ENCODE peak calls at places on chromosome 7, in nine cellular contexts. One of them, this sample, is unnamed. For H3K4me1, the result is how much of the 10 kb centered on the place peaks cover.

GRCh38 chr7:159114096-159114495 is 30.6 kb downstream of the VIPR2 start:
- DNase-seq in MM.1S: no peak
- DNase-seq in gastrocnemius medialis: no peak
- DNase-seq in hepatocyte: no peak
- DNase-seq in right cardiac atrium: no peak
- DNase-seq in mesendoderm: no peak
- DNase-seq in BE2C: no peak
- DNase-seq in A549: no peak
- DNase-seq in uterus: no peak
- DNase-seq in this sample: no peak

GRCh38 chr7:96075510-96076349 is 246.2 kb downstream of the SLC25A13 start:
- DNase-seq in right cardiac atrium: peak
- DNase-seq in A549: peak
- DNase-seq in mesendoderm: peak
- DNase-seq in MM.1S: peak
- DNase-seq in uterus: peak
- DNase-seq in hepatocyte: peak
- DNase-seq in BE2C: peak
- DNase-seq in gastrocnemius medialis: peak
- DNase-seq in this sample: no peak

GRCh38 chr7:1673581-1674102 is 3.6 kb downstream of the ELFN1 start:
- DNase-seq in right cardiac atrium: peak
- DNase-seq in mesendoderm: no peak
- DNase-seq in BE2C: no peak
- DNase-seq in A549: no peak
- DNase-seq in uterus: peak
- DNase-seq in hepatocyte: no peak
- DNase-seq in gastrocnemius medialis: no peak
- DNase-seq in MM.1S: no peak
- DNase-seq in this sample: no peak

GRCh38 chr7:111232249-111233084 is 141.5 kb downstream of the LRRN3 start:
- DNase-seq in hepatocyte: no peak
- DNase-seq in mesendoderm: peak
- DNase-seq in BE2C: no peak
- DNase-seq in gastrocnemius medialis: no peak
- DNase-seq in right cardiac atrium: no peak
- DNase-seq in MM.1S: no peak
- DNase-seq in uterus: no peak
- DNase-seq in A549: peak
- DNase-seq in this sample: no peak

GRCh38 chr7:33982425-33982786 is 77.1 kb downstream of the BMPER start:
- DNase-seq in MM.1S: no peak
- DNase-seq in hepatocyte: no peak
- DNase-seq in gastrocnemius medialis: no peak
- DNase-seq in mesendoderm: peak
- DNase-seq in right cardiac atrium: no peak
- DNase-seq in uterus: no peak
- DNase-seq in BE2C: no peak
- DNase-seq in A549: peak
- DNase-seq in this sample: peak

GRCh38 chr7:78139335-78139734 is 340.8 kb downstream of the PHTF2 start:
- DNase-seq in hepatocyte: no peak
- DNase-seq in MM.1S: no peak
- DNase-seq in mesendoderm: no peak
- DNase-seq in right cardiac atrium: no peak
- DNase-seq in uterus: no peak
- DNase-seq in gastrocnemius medialis: no peak
- DNase-seq in BE2C: peak
- DNase-seq in A549: no peak
- DNase-seq in this sample: no peak

GRCh38 chr7:150875791-150876190 is 23.5 kb downstream of the AOC1 start:
- DNase-seq in hepatocyte: no peak
- DNase-seq in gastrocnemius medialis: no peak
- DNase-seq in right cardiac atrium: no peak
- DNase-seq in uterus: no peak
- DNase-seq in A549: peak
- DNase-seq in MM.1S: peak
- DNase-seq in BE2C: no peak
- DNase-seq in mesendoderm: no peak
- DNase-seq in this sample: no peak

GRCh38 chr7:105261689-105262088 is 127.0 kb downstream of the SRPK2 start:
- DNase-seq in hepatocyte: no peak
- DNase-seq in gastrocnemius medialis: peak
- DNase-seq in BE2C: no peak
- DNase-seq in mesendoderm: peak
- DNase-seq in uterus: no peak
- DNase-seq in A549: no peak
- DNase-seq in right cardiac atrium: no peak
- DNase-seq in MM.1S: no peak
- DNase-seq in this sample: no peak

GRCh38 chr7:101935521-101936141 is 118.2 kb downstream of the CUX1 start:
- DNase-seq in hepatocyte: no peak
- DNase-seq in MM.1S: no peak
- DNase-seq in A549: no peak
- DNase-seq in gastrocnemius medialis: peak
- DNase-seq in uterus: no peak
- DNase-seq in BE2C: no peak
- DNase-seq in right cardiac atrium: peak
- DNase-seq in mesendoderm: no peak
- DNase-seq in this sample: no peak

GRCh38 chr7:134174797-134175261 is 47.7 kb downstream of the LRGUK start:
- DNase-seq in right cardiac atrium: no peak
- DNase-seq in BE2C: no peak
- DNase-seq in MM.1S: peak
- DNase-seq in hepatocyte: peak
- DNase-seq in mesendoderm: peak
- DNase-seq in gastrocnemius medialis: no peak
- DNase-seq in uterus: no peak
- DNase-seq in A549: peak
- DNase-seq in this sample: no peak

GRCh38 chr7:155456772-155457543 is 971 bp upstream of the EN2 start:
- DNase-seq in BE2C: no peak
- DNase-seq in gastrocnemius medialis: peak
- DNase-seq in hepatocyte: peak
- DNase-seq in uterus: peak
- DNase-seq in A549: peak
- DNase-seq in right cardiac atrium: peak
- DNase-seq in MM.1S: no peak
- DNase-seq in mesendoderm: peak
- DNase-seq in this sample: no peak

GRCh38 chr7:43869898-43870240 is 552 bp upstream of the MRPS24 start:
- DNase-seq in mesendoderm: peak
- DNase-seq in A549: peak
- DNase-seq in uterus: peak
- DNase-seq in MM.1S: no peak
- DNase-seq in gastrocnemius medialis: peak
- DNase-seq in right cardiac atrium: peak
- DNase-seq in BE2C: no peak
- DNase-seq in hepatocyte: peak
- DNase-seq in this sample: no peak

GRCh38 chr7:43869018-43869897 is at the start of gene MRPS24:
- DNase-seq in hepatocyte: peak
- DNase-seq in mesendoderm: peak
- DNase-seq in uterus: peak
- DNase-seq in MM.1S: peak
- DNase-seq in gastrocnemius medialis: peak
- DNase-seq in right cardiac atrium: peak
- DNase-seq in A549: peak
- DNase-seq in BE2C: peak
- DNase-seq in this sample: peak

GRCh38 chr7:43868681-43869017 is 668 bp downstream of the MRPS24 start:
- DNase-seq in hepatocyte: no peak
- DNase-seq in mesendoderm: no peak
- DNase-seq in uterus: no peak
- DNase-seq in BE2C: no peak
- DNase-seq in right cardiac atrium: no peak
- DNase-seq in gastrocnemius medialis: no peak
- DNase-seq in MM.1S: peak
- DNase-seq in A549: no peak
- DNase-seq in this sample: no peak

GRCh38 chr7:43870316-43870715 is 999 bp upstream of the MRPS24 start:
- DNase-seq in gastrocnemius medialis: no peak
- DNase-seq in hepatocyte: no peak
- DNase-seq in A549: no peak
- DNase-seq in uterus: no peak
- DNase-seq in right cardiac atrium: no peak
- DNase-seq in BE2C: no peak
- DNase-seq in mesendoderm: no peak
- DNase-seq in MM.1S: no peak
- DNase-seq in this sample: no peak

GRCh38 chr7:43868181-43868580 is 1.1 kb downstream of the MRPS24 start:
- DNase-seq in BE2C: no peak
- DNase-seq in uterus: no peak
- DNase-seq in hepatocyte: no peak
- DNase-seq in right cardiac atrium: no peak
- DNase-seq in MM.1S: peak
- DNase-seq in gastrocnemius medialis: no peak
- DNase-seq in A549: no peak
- DNase-seq in mesendoderm: no peak
- DNase-seq in this sample: no peak
- H3K4me3 ChIP-seq in BE2C: peak
- H3K4me3 ChIP-seq in uterus: peak
- H3K4me3 ChIP-seq in hepatocyte: no peak
- H3K4me3 ChIP-seq in right cardiac atrium: peak
- H3K4me3 ChIP-seq in MM.1S: peak
- H3K4me3 ChIP-seq in gastrocnemius medialis: peak
- H3K4me3 ChIP-seq in A549: peak
- H3K4me3 ChIP-seq in mesendoderm: no peak
- H3K4me3 ChIP-seq in this sample: no peak

GRCh38 chr7:42231043-42231442 is 6.0 kb downstream of the GLI3 start:
- DNase-seq in BE2C: no peak
- DNase-seq in gastrocnemius medialis: no peak
- DNase-seq in A549: no peak
- DNase-seq in right cardiac atrium: no peak
- DNase-seq in mesendoderm: no peak
- DNase-seq in MM.1S: no peak
- DNase-seq in hepatocyte: no peak
- DNase-seq in uterus: no peak
- DNase-seq in this sample: no peak
- H3K4me1 ChIP-seq in BE2C: under half
- H3K4me1 ChIP-seq in gastrocnemius medialis: under half
- H3K4me1 ChIP-seq in A549: under half
- H3K4me1 ChIP-seq in right cardiac atrium: under half
- H3K4me1 ChIP-seq in mesendoderm: under half
- H3K4me1 ChIP-seq in MM.1S: under half
- H3K4me1 ChIP-seq in hepatocyte: under half
- H3K4me1 ChIP-seq in uterus: under half
- H3K4me1 ChIP-seq in this sample: under half

GRCh38 chr7:106681815-106682495 is 21.0 kb upstream of the CCDC71L start:
- DNase-seq in gastrocnemius medialis: no peak
- DNase-seq in MM.1S: no peak
- DNase-seq in BE2C: no peak
- DNase-seq in A549: peak
- DNase-seq in hepatocyte: no peak
- DNase-seq in right cardiac atrium: no peak
- DNase-seq in mesendoderm: no peak
- DNase-seq in uterus: no peak
- DNase-seq in this sample: no peak

GRCh38 chr7:106683941-106684340 is 23.0 kb upstream of the CCDC71L start:
- DNase-seq in MM.1S: no peak
- DNase-seq in BE2C: no peak
- DNase-seq in gastrocnemius medialis: no peak
- DNase-seq in mesendoderm: no peak
- DNase-seq in A549: no peak
- DNase-seq in uterus: no peak
- DNase-seq in hepatocyte: no peak
- DNase-seq in right cardiac atrium: no peak
- DNase-seq in this sample: no peak

GRCh38 chr7:106678795-106679152 is 17.8 kb upstream of the CCDC71L start:
- DNase-seq in gastrocnemius medialis: no peak
- DNase-seq in uterus: no peak
- DNase-seq in right cardiac atrium: no peak
- DNase-seq in hepatocyte: no peak
- DNase-seq in BE2C: no peak
- DNase-seq in MM.1S: no peak
- DNase-seq in mesendoderm: no peak
- DNase-seq in A549: no peak
- DNase-seq in this sample: no peak

DNA sequence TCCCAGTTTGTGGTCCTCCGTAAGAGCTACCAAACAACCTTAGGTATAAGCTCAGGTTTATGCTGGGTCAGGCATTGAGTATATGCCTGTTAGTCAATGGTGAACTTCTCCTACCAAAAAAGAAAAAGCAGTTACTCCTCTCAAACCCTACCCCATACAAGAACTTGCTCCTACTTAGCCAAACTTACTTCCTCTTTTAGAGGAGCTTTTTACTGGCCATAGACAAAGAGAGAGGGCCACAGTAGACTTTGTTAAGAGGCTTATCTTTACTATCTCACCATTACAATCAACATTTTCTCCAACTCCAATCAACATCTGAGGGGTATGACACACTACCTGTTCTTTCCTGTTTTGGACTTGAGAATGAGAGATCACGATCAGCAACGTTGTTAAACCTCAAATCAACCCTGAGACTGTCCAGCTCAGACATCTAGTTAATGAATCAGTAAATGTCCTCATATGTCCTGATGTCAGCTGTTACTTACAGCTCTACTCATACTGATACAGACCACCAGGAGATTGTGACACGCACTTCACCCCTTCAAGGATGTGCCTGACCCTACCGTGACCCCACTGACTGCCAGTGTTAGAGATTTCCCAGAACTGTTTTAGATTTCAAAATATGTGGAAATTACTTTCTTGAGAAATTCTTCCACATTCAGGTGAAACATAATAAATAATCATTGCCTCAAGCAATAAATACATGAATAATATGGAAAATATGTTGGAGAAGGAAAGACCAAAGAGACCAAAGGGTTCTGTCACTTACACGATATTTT is 18.4 kb upstream of the CCDC71L start:
- DNase-seq in A549: peak
- DNase-seq in BE2C: no peak
- DNase-seq in hepatocyte: peak
- DNase-seq in right cardiac atrium: no peak
- DNase-seq in mesendoderm: peak
- DNase-seq in uterus: no peak
- DNase-seq in MM.1S: no peak
- DNase-seq in gastrocnemius medialis: no peak
- DNase-seq in this sample: no peak
- H3K4me3 ChIP-seq in A549: no peak
- H3K4me3 ChIP-seq in BE2C: no peak
- H3K4me3 ChIP-seq in hepatocyte: no peak
- H3K4me3 ChIP-seq in right cardiac atrium: no peak
- H3K4me3 ChIP-seq in mesendoderm: no peak
- H3K4me3 ChIP-seq in uterus: no peak
- H3K4me3 ChIP-seq in MM.1S: no peak
- H3K4me3 ChIP-seq in gastrocnemius medialis: no peak
- H3K4me3 ChIP-seq in this sample: no peak

DNA sequence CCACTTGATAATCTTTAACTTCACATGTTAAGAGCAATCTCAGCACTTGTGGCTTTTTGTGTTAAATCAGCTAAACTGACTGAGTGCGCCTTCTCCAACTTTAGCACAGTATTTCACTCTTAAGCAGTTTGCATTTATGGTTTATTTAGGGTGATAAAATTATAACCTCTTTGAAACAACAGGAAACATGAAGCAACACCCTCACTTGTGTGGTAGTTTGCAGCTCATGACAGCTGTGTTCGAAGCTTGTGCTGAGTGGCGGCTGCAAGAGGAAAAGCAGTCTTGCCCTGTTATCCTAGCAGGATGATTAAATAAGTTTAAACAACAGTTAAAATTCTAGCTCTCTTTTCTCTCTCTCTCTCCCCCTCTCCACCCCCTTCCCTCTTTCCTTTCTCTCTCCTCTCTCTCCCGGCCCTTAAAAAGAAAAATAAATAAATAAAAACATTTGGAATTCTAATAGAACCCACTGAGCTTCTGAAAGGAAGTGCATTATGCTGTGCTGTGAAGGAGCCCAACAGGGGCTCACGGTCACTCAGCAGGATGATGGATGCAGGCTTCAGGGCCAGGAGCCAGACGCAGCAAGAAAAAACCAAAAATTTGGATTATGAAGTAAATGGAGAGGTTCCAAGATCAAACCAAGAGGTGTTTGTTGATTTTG is 25.2 kb downstream of the OGDH start:
- DNase-seq in mesendoderm: no peak
- DNase-seq in MM.1S: peak
- DNase-seq in hepatocyte: peak
- DNase-seq in uterus: no peak
- DNase-seq in gastrocnemius medialis: no peak
- DNase-seq in BE2C: no peak
- DNase-seq in right cardiac atrium: no peak
- DNase-seq in A549: no peak
- DNase-seq in this sample: no peak
- H3K4me1 ChIP-seq in mesendoderm: under half
- H3K4me1 ChIP-seq in MM.1S: half or more
- H3K4me1 ChIP-seq in hepatocyte: half or more
- H3K4me1 ChIP-seq in uterus: under half
- H3K4me1 ChIP-seq in gastrocnemius medialis: half or more
- H3K4me1 ChIP-seq in BE2C: under half
- H3K4me1 ChIP-seq in right cardiac atrium: under half
- H3K4me1 ChIP-seq in A549: under half
- H3K4me1 ChIP-seq in this sample: under half